ENCODE peak calls at places on chromosomes 16 and 17, in nine cellular contexts. E is breast epithelium, W is GM23338, F is GM10248, K is cardiac muscle cell, C is GM12878, B is foreskin fibroblast, J is ascending aorta, D is coronary artery. H is an unnamed sample.

GRCh38 chr16:27224741-27225300 is 21.5 kb downstream of the KDM8 start:
- DNase-seq in W (no peak), K (no peak), B (no peak), F (no peak), J (no peak), D (no peak), C (no peak), E (no peak), H (no peak)

GRCh38 chr17:73850426-73850825 is 206.2 kb upstream of the SDK2 start:
- DNase-seq in F (no peak), D (no peak), W (no peak), J (no peak), K (no peak), C (no peak), B (no peak), E (no peak), H (no peak)

GRCh38 chr17:59842901-59843652 is 49.7 kb downstream of the TUBD1 start:
- DNase-seq in K (no peak), F (peak; percentile 39), C (peak; percentile 80), W (peak; percentile 31), E (peak; percentile 69), J (no peak), D (no peak), B (peak; percentile 86), H (no peak)

GRCh38 chr16:57941016-57941656 is 29.8 kb downstream of the CNGB1 start:
- DNase-seq in K (no peak), C (no peak), D (no peak), B (peak; percentile 11), J (no peak), W (no peak), F (no peak), E (peak; percentile 65), H (no peak)

GRCh38 chr16:30652005-30652296 is 1.2 kb downstream of the PRR14 start:
- DNase-seq in F (no peak), J (no peak), E (no peak), D (no peak), W (no peak), C (no peak), B (no peak), K (no peak), H (no peak)

GRCh38 chr16:57815987-57816745 is 13.9 kb upstream of the KIFC3 start:
- DNase-seq in K (peak; percentile 51), E (peak; percentile 91), F (peak; percentile 60), W (peak; percentile 79), C (no peak), D (peak; percentile 96), B (peak; percentile 78), J (peak; percentile 86), H (no peak)

GRCh38 chr16:68075980-68076379 is 9.2 kb upstream of the NFATC3 start:
- DNase-seq in E (no peak), B (no peak), C (no peak), J (no peak), F (no peak), K (no peak), W (no peak), D (no peak), H (no peak)

GRCh38 chr17:55395803-55396505 is 25.7 kb downstream of the MMD start:
- DNase-seq in J (no peak), K (no peak), W (no peak), F (no peak), D (no peak), E (no peak), B (no peak), C (no peak), H (no peak)

GRCh38 chr17:64349949-64350348 is 40.7 kb downstream of the PECAM1 start:
- DNase-seq in W (no peak), E (no peak), F (no peak), D (no peak), J (no peak), K (no peak), B (no peak), C (no peak), H (peak; percentile 39)

GRCh38 chr17:64343833-64344637 is 46.6 kb downstream of the PECAM1 start:
- DNase-seq in D (no peak), J (peak; percentile 45), C (no peak), E (peak; percentile 67), F (peak; percentile 46), W (peak; percentile 15), K (no peak), B (peak; percentile 24), H (no peak)

GRCh38 chr17:64348666-64349065 is 42.0 kb downstream of the PECAM1 start:
- DNase-seq in E (no peak), F (no peak), W (no peak), K (no peak), B (no peak), D (no peak), C (no peak), J (no peak), H (no peak)

GRCh38 chr17:64343071-64343774 is 47.4 kb downstream of the PECAM1 start:
- DNase-seq in D (no peak), J (no peak), K (no peak), B (no peak), E (no peak), F (no peak), W (no peak), C (no peak), H (no peak)

DNA sequence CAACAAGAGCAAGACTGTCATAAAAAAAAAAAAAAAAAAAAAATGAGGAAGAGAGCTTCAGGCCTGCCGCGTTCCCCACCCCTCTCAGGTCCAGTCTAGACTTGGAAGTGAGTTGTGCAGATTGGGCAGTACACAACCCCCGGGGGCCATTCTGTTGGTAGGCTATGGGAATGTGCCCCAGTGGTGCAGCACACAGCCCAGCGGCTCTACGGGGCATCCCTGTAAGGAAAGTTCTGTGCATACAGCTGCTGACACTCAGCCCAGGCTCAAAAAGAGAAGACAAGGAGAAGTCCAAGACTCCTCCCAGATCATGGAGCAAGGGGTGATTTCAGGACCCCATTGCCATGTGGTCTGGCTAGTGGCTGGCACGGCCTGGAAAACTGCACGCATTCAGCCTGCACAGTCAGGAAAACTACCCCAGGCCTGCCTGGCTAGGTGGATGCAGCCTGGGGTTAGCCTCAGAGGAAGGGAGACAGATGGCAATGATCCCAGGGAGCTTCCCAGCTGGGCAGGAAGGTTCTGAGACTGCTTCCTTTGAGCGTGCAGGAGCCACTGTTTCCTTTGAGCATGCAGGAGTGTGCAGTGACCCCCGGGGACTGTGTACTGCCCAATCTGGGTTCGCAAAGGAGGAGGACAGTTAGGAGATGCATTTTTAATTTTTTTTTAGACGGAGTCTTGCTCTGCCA is 44.8 kb downstream of the PECAM1 start:
- DNase-seq in E (no peak), C (no peak), J (no peak), W (no peak), D (no peak), F (no peak), K (no peak), B (no peak), H (no peak)
- TF ChIP-seq CTCF in E (no peak), C (no peak), J (no peak), W (no peak), D (no peak), F (no peak), K (no peak), B (no peak), H (no peak)

DNA sequence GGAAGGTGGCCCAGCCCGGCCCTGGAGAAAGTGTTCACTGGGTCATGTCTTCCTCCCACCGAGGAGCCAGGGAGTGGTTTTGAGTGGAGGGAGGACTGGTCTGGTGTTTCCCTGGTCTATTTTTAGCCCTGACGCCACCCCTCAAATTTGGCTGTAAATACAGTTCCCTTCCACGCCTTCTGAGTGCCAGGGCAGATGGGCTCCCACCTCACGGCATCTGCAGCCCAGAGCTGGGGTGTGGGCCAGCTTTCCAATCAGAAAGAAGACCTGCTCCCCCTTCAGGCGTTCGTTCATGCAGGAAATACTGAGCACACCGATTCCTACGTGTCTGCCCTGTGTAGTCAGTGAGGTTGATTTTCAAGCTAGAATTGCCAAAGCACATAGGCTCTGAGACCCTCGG is 53.7 kb downstream of the SNX20 start:
- DNase-seq in F (peak; percentile 59), E (no peak), K (peak; percentile 45), C (no peak), W (peak; percentile 74), J (no peak), B (no peak), D (no peak), H (peak; percentile 55)
- TF ChIP-seq CTCF in F (peak; percentile 55), E (no peak), K (peak; percentile 45), C (peak; percentile 33), W (peak; percentile 15), J (peak; percentile 49), B (peak; percentile 18), D (no peak), H (peak; percentile 58)

DNA sequence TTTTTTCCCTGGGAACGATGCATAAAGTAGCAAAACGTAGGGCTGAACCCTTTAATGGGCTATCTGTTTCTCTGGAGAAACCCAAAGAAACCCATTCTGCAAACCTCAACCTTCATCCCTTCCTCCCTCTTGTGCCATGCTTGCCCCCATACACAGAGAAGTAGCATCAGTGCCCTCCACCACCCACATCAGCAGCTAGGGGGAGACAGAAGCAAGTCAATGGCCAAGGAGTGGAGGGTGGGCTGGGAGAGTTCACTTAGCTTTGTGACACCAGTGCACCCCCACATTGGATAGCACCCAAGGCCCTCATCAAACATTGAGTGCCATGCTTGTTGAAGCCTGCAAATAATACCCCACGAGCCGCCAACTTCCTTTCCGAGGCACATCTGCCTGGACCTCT is 282.4 kb downstream of the ABCC12 start:
- DNase-seq in D (no peak), J (no peak), B (no peak), W (peak; percentile 42), E (no peak), K (no peak), F (no peak), C (no peak), H (no peak)
- TF ChIP-seq CTCF in D (no peak), J (no peak), B (no peak), W (peak; percentile 69), E (no peak), K (peak; percentile 7), F (peak; percentile 34), C (peak; percentile 50), H (peak; percentile 45)

GRCh38 chr17:61337247-61337812 is 62.3 kb upstream of the TBX2 start:
- DNase-seq in K (no peak), W (no peak), F (no peak), B (no peak), D (no peak), C (no peak), E (no peak), J (no peak), H (no peak)

GRCh38 chr17:61335105-61335844 is 64.4 kb upstream of the TBX2 start:
- DNase-seq in D (no peak), W (no peak), F (no peak), K (no peak), J (no peak), C (no peak), E (no peak), B (no peak), H (no peak)

GRCh38 chr17:61334673-61335072 is 65.0 kb upstream of the TBX2 start:
- DNase-seq in W (no peak), F (no peak), D (no peak), C (no peak), J (no peak), B (no peak), E (no peak), K (no peak), H (no peak)

GRCh38 chr17:61338000-61338864 is 61.4 kb upstream of the TBX2 start:
- DNase-seq in B (peak; percentile 93), E (no peak), W (no peak), F (no peak), C (no peak), K (no peak), D (no peak), J (no peak), H (no peak)

DNA sequence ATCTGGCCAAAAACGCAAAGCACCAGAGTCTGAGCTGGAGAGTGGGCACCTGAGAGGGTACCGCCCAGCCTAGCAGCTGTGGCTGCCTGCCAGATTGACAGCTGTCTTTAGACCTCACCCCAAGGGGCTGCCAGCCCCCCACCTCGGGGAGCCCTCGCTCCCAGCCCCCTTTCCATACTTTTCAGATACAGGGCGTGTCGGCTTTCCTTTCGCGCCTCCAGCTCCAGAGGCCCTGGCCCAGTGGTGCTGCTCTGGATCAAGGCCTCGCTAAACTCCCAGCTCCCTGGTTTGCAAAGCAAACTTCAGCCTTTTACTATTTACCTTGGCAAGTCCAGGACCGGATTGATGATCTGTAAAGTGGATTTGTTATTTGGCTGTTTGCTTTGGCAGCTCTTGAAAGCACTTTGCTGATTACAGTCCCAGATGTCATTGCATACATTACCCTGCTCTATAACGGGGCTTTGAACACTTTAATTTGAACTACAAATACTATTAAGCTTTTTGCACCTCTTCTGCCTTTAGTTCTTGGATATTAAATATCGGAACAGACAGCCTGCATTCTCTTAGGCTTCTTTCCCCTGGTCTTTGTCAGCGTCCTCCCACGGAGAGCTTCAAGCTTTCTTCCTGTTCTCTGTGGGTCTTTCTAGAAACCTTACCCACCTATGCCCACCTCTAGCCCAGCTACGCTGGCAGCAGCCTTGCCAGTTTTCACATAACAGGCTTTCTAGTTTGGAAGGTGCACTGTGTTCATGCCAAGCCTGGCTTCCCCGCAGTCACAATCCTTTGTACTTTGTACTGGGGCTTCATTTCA is 63.6 kb upstream of the TBX2 start:
- DNase-seq in D (no peak), W (no peak), B (no peak), F (no peak), C (no peak), E (no peak), J (no peak), K (no peak), H (no peak)
- TF ChIP-seq CTCF in D (no peak), W (no peak), B (no peak), F (no peak), C (no peak), E (no peak), J (no peak), K (no peak), H (no peak)

H was measured in GM13977.